ENCODE peak calls at places on chromosome 16, in six cellular contexts. One of them, this sample, is unnamed.

GRCh38 chr16:30777591-30778297 is 9.3 kb downstream of the ZNF629 start:
- DNase-seq in skeletal muscle cell: no peak
- DNase-seq in mucosa of gallbladder: no peak
- DNase-seq in neural crest cell: no peak
- DNase-seq in choroid plexus epithelial cell: peak; percentile 9
- DNase-seq in cardiac muscle cell: no peak
- DNase-seq in this sample: no peak

GRCh38 chr16:70650216-70650615 is 3.9 kb downstream of the IL34 start:
- DNase-seq in skeletal muscle cell: no peak
- DNase-seq in mucosa of gallbladder: no peak
- DNase-seq in neural crest cell: no peak
- DNase-seq in choroid plexus epithelial cell: no peak
- DNase-seq in cardiac muscle cell: no peak
- DNase-seq in this sample: no peak

GRCh38 chr16:23408242-23409201 is 44.5 kb downstream of the COG7 start:
- DNase-seq in skeletal muscle cell: peak; percentile 26
- DNase-seq in mucosa of gallbladder: no peak
- DNase-seq in neural crest cell: no peak
- DNase-seq in choroid plexus epithelial cell: peak; percentile 24
- DNase-seq in cardiac muscle cell: no peak
- DNase-seq in this sample: no peak

GRCh38 chr16:75070055-75070841 is 46.3 kb downstream of the LDHD start:
- DNase-seq in skeletal muscle cell: no peak
- DNase-seq in mucosa of gallbladder: no peak
- DNase-seq in neural crest cell: no peak
- DNase-seq in choroid plexus epithelial cell: no peak
- DNase-seq in cardiac muscle cell: no peak
- DNase-seq in this sample: no peak

GRCh38 chr16:69397821-69398521 is 12.2 kb upstream of the TERF2 start:
- DNase-seq in skeletal muscle cell: no peak
- DNase-seq in mucosa of gallbladder: peak; percentile 44
- DNase-seq in neural crest cell: peak; percentile 29
- DNase-seq in choroid plexus epithelial cell: peak; percentile 90
- DNase-seq in cardiac muscle cell: peak; percentile 73
- DNase-seq in this sample: peak; percentile 58

GRCh38 chr16:70529051-70529777 is 5.6 kb downstream of the SF3B3 start:
- DNase-seq in skeletal muscle cell: peak; percentile 18
- DNase-seq in mucosa of gallbladder: no peak
- DNase-seq in neural crest cell: no peak
- DNase-seq in choroid plexus epithelial cell: peak; percentile 76
- DNase-seq in cardiac muscle cell: no peak
- DNase-seq in this sample: peak; percentile 40

GRCh38 chr16:1640261-1640956 is 28.2 kb downstream of the CRAMP1 start:
- DNase-seq in skeletal muscle cell: no peak
- DNase-seq in mucosa of gallbladder: no peak
- DNase-seq in neural crest cell: no peak
- DNase-seq in choroid plexus epithelial cell: peak; percentile 23
- DNase-seq in cardiac muscle cell: no peak
- DNase-seq in this sample: no peak

GRCh38 chr16:31331141-31331764 is 23.7 kb upstream of the ITGAX start:
- DNase-seq in skeletal muscle cell: no peak
- DNase-seq in mucosa of gallbladder: no peak
- DNase-seq in neural crest cell: no peak
- DNase-seq in choroid plexus epithelial cell: no peak
- DNase-seq in cardiac muscle cell: peak; percentile 35
- DNase-seq in this sample: no peak

GRCh38 chr16:77788196-77789084 is at the start of gene VAT1L:
- DNase-seq in skeletal muscle cell: no peak
- DNase-seq in mucosa of gallbladder: peak; percentile 33
- DNase-seq in neural crest cell: peak; percentile 47
- DNase-seq in choroid plexus epithelial cell: peak; percentile 57
- DNase-seq in cardiac muscle cell: peak; percentile 52
- DNase-seq in this sample: no peak

GRCh38 chr16:23339781-23340180 is 37.7 kb downstream of the SCNN1B start:
- DNase-seq in skeletal muscle cell: no peak
- DNase-seq in mucosa of gallbladder: no peak
- DNase-seq in neural crest cell: no peak
- DNase-seq in choroid plexus epithelial cell: no peak
- DNase-seq in cardiac muscle cell: no peak
- DNase-seq in this sample: no peak

GRCh38 chr16:68200120-68200783 is 35.7 kb downstream of the ESRP2 start:
- DNase-seq in skeletal muscle cell: no peak
- DNase-seq in mucosa of gallbladder: no peak
- DNase-seq in neural crest cell: no peak
- DNase-seq in choroid plexus epithelial cell: peak; percentile 63
- DNase-seq in cardiac muscle cell: peak; percentile 5
- DNase-seq in this sample: peak; percentile 6

GRCh38 chr16:2042666-2043295 is 4.9 kb downstream of the NTHL1 start:
- DNase-seq in skeletal muscle cell: no peak
- DNase-seq in mucosa of gallbladder: no peak
- DNase-seq in neural crest cell: no peak
- DNase-seq in choroid plexus epithelial cell: no peak
- DNase-seq in cardiac muscle cell: no peak
- DNase-seq in this sample: no peak

GRCh38 chr16:11076259-11077018 is 132.1 kb downstream of the CLEC16A start:
- DNase-seq in skeletal muscle cell: no peak
- DNase-seq in mucosa of gallbladder: no peak
- DNase-seq in neural crest cell: no peak
- DNase-seq in choroid plexus epithelial cell: no peak
- DNase-seq in cardiac muscle cell: no peak
- DNase-seq in this sample: no peak

GRCh38 chr16:60755907-60756306 is 1280.3 kb downstream of the CDH8 start:
- DNase-seq in skeletal muscle cell: no peak
- DNase-seq in mucosa of gallbladder: no peak
- DNase-seq in neural crest cell: no peak
- DNase-seq in choroid plexus epithelial cell: no peak
- DNase-seq in cardiac muscle cell: peak; percentile 1
- DNase-seq in this sample: no peak

GRCh38 chr16:79805621-79806020 is 205.1 kb upstream of the MAF start:
- DNase-seq in skeletal muscle cell: no peak
- DNase-seq in mucosa of gallbladder: no peak
- DNase-seq in neural crest cell: no peak
- DNase-seq in choroid plexus epithelial cell: peak; percentile 25
- DNase-seq in cardiac muscle cell: no peak
- DNase-seq in this sample: no peak

GRCh38 chr16:56275076-56275475 is 83.8 kb downstream of the GNAO1 start:
- DNase-seq in skeletal muscle cell: no peak
- DNase-seq in mucosa of gallbladder: no peak
- DNase-seq in neural crest cell: no peak
- DNase-seq in choroid plexus epithelial cell: no peak
- DNase-seq in cardiac muscle cell: no peak
- DNase-seq in this sample: no peak

GRCh38 chr16:375212-375611 is 4.9 kb upstream of the MRPL28 start:
- DNase-seq in skeletal muscle cell: no peak
- DNase-seq in mucosa of gallbladder: no peak
- DNase-seq in neural crest cell: no peak
- DNase-seq in choroid plexus epithelial cell: no peak
- DNase-seq in cardiac muscle cell: no peak
- DNase-seq in this sample: no peak

GRCh38 chr16:74901606-74902005 is 83.3 kb downstream of the WDR59 start:
- DNase-seq in skeletal muscle cell: no peak
- DNase-seq in mucosa of gallbladder: no peak
- DNase-seq in neural crest cell: no peak
- DNase-seq in choroid plexus epithelial cell: no peak
- DNase-seq in cardiac muscle cell: no peak
- DNase-seq in this sample: no peak

GRCh38 chr16:80614908-80615696 is 74.3 kb downstream of the DYNLRB2 start:
- DNase-seq in skeletal muscle cell: peak; percentile 83
- DNase-seq in mucosa of gallbladder: no peak
- DNase-seq in neural crest cell: no peak
- DNase-seq in choroid plexus epithelial cell: peak; percentile 91
- DNase-seq in cardiac muscle cell: no peak
- DNase-seq in this sample: no peak

GRCh38 chr16:80570106-80570478 is 29.3 kb downstream of the DYNLRB2 start:
- DNase-seq in skeletal muscle cell: no peak
- DNase-seq in mucosa of gallbladder: no peak
- DNase-seq in neural crest cell: no peak
- DNase-seq in choroid plexus epithelial cell: peak; percentile 78
- DNase-seq in cardiac muscle cell: no peak
- DNase-seq in this sample: peak; percentile 31

GRCh38 chr16:30372725-30373124 is 1.9 kb upstream of the MYL11 start:
- DNase-seq in skeletal muscle cell: no peak
- DNase-seq in mucosa of gallbladder: no peak
- DNase-seq in neural crest cell: no peak
- DNase-seq in choroid plexus epithelial cell: no peak
- DNase-seq in cardiac muscle cell: no peak
- DNase-seq in this sample: no peak

GRCh38 chr16:3961449-3961849 is 80.9 kb upstream of the CREBBP start:
- DNase-seq in skeletal muscle cell: no peak
- DNase-seq in mucosa of gallbladder: no peak
- DNase-seq in neural crest cell: peak; percentile 30
- DNase-seq in choroid plexus epithelial cell: peak; percentile 16
- DNase-seq in cardiac muscle cell: no peak
- DNase-seq in this sample: no peak

GRCh38 chr16:53509906-53510703 is 7.1 kb upstream of the AKTIP start:
- DNase-seq in skeletal muscle cell: no peak
- DNase-seq in mucosa of gallbladder: peak; percentile 74
- DNase-seq in neural crest cell: peak; percentile 53
- DNase-seq in choroid plexus epithelial cell: peak; percentile 78
- DNase-seq in cardiac muscle cell: peak; percentile 79
- DNase-seq in this sample: peak; percentile 77

GRCh38 chr16:69320731-69321073 is 9.6 kb downstream of the VPS4A start:
- DNase-seq in skeletal muscle cell: no peak
- DNase-seq in mucosa of gallbladder: no peak
- DNase-seq in neural crest cell: no peak
- DNase-seq in choroid plexus epithelial cell: no peak
- DNase-seq in cardiac muscle cell: no peak
- DNase-seq in this sample: no peak

GRCh38 chr16:78388920-78389564 is 289.6 kb downstream of the WWOX start:
- DNase-seq in skeletal muscle cell: no peak
- DNase-seq in mucosa of gallbladder: no peak
- DNase-seq in neural crest cell: no peak
- DNase-seq in choroid plexus epithelial cell: no peak
- DNase-seq in cardiac muscle cell: no peak
- DNase-seq in this sample: no peak

GRCh38 chr16:3625911-3626732 is 14.7 kb upstream of the SLX4 start:
- DNase-seq in skeletal muscle cell: no peak
- DNase-seq in mucosa of gallbladder: no peak
- DNase-seq in neural crest cell: no peak
- DNase-seq in choroid plexus epithelial cell: peak; percentile 21
- DNase-seq in cardiac muscle cell: no peak
- DNase-seq in this sample: peak; percentile 30

GRCh38 chr16:80122155-80122554 is 418.6 kb upstream of the DYNLRB2 start:
- DNase-seq in skeletal muscle cell: no peak
- DNase-seq in mucosa of gallbladder: peak; percentile 48
- DNase-seq in neural crest cell: no peak
- DNase-seq in choroid plexus epithelial cell: peak; percentile 57
- DNase-seq in cardiac muscle cell: peak; percentile 27
- DNase-seq in this sample: no peak

GRCh38 chr16:50603206-50604064 is 55.2 kb downstream of the NKD1 start:
- DNase-seq in skeletal muscle cell: peak; percentile 18
- DNase-seq in mucosa of gallbladder: peak; percentile 41
- DNase-seq in neural crest cell: no peak
- DNase-seq in choroid plexus epithelial cell: peak; percentile 19
- DNase-seq in cardiac muscle cell: no peak
- DNase-seq in this sample: no peak

GRCh38 chr16:89289428-89290395 is 72.2 kb downstream of the ZNF778 start:
- DNase-seq in skeletal muscle cell: no peak
- DNase-seq in mucosa of gallbladder: peak; percentile 68
- DNase-seq in neural crest cell: peak; percentile 82
- DNase-seq in choroid plexus epithelial cell: peak; percentile 77
- DNase-seq in cardiac muscle cell: peak; percentile 82
- DNase-seq in this sample: peak; percentile 82

GRCh38 chr16:11236855-11237254 is 19.1 kb downstream of the SOCS1 start:
- DNase-seq in skeletal muscle cell: no peak
- DNase-seq in mucosa of gallbladder: no peak
- DNase-seq in neural crest cell: no peak
- DNase-seq in choroid plexus epithelial cell: peak; percentile 41
- DNase-seq in cardiac muscle cell: no peak
- DNase-seq in this sample: no peak

GRCh38 chr16:46746821-46747776 is 1.0 kb downstream of the MYLK3 start:
- DNase-seq in skeletal muscle cell: no peak
- DNase-seq in mucosa of gallbladder: no peak
- DNase-seq in neural crest cell: no peak
- DNase-seq in choroid plexus epithelial cell: no peak
- DNase-seq in cardiac muscle cell: peak; percentile 92
- DNase-seq in this sample: no peak

GRCh38 chr16:50274771-50275415 is 8.5 kb downstream of the ADCY7 start:
- DNase-seq in skeletal muscle cell: no peak
- DNase-seq in mucosa of gallbladder: no peak
- DNase-seq in neural crest cell: no peak
- DNase-seq in choroid plexus epithelial cell: no peak
- DNase-seq in cardiac muscle cell: no peak
- DNase-seq in this sample: no peak

GRCh38 chr16:89172171-89172900 is 788 bp downstream of the CDH15 start:
- DNase-seq in skeletal muscle cell: no peak
- DNase-seq in mucosa of gallbladder: no peak
- DNase-seq in neural crest cell: no peak
- DNase-seq in choroid plexus epithelial cell: no peak
- DNase-seq in cardiac muscle cell: no peak
- DNase-seq in this sample: no peak

GRCh38 chr16:11913425-11914079 is 2.2 kb downstream of the GSPT1 start:
- DNase-seq in skeletal muscle cell: no peak
- DNase-seq in mucosa of gallbladder: no peak
- DNase-seq in neural crest cell: no peak
- DNase-seq in choroid plexus epithelial cell: no peak
- DNase-seq in cardiac muscle cell: no peak
- DNase-seq in this sample: peak; percentile 39

GRCh38 chr16:84925092-84925772 is 86.1 kb downstream of the ZDHHC7 start:
- DNase-seq in skeletal muscle cell: no peak
- DNase-seq in mucosa of gallbladder: peak; percentile 48
- DNase-seq in neural crest cell: no peak
- DNase-seq in choroid plexus epithelial cell: peak; percentile 43
- DNase-seq in cardiac muscle cell: peak; percentile 60
- DNase-seq in this sample: peak; percentile 42